ENCODE peak calls at places on chromosome 1, in four cellular contexts. One of them, this sample, is unnamed.

GRCh38 chr1:229199892-229200291 is 71.0 kb upstream of the RAB4A start:
- DNase-seq in K562: peak; percentile 44
- DNase-seq in HepG2: no peak
- DNase-seq in GM12878: no peak
- DNase-seq in this sample: no peak

GRCh38 chr1:157217486-157217885 is 79.3 kb upstream of the ETV3 start:
- DNase-seq in K562: no peak
- DNase-seq in GM12878: no peak
- DNase-seq in HepG2: no peak
- DNase-seq in this sample: no peak

GRCh38 chr1:222941425-222941824 is 126.6 kb downstream of the DISP1 start:
- DNase-seq in K562: no peak
- DNase-seq in GM12878: no peak
- DNase-seq in HepG2: no peak
- DNase-seq in this sample: no peak

GRCh38 chr1:231295938-231296337 is 41.7 kb downstream of the EXOC8 start:
- DNase-seq in K562: no peak
- DNase-seq in HepG2: no peak
- DNase-seq in GM12878: no peak
- DNase-seq in this sample: no peak

GRCh38 chr1:191882870-191883269 is 275.4 kb upstream of the RGS18 start:
- DNase-seq in K562: no peak
- DNase-seq in GM12878: no peak
- DNase-seq in HepG2: no peak
- DNase-seq in this sample: no peak

GRCh38 chr1:61174060-61174788 is 91.9 kb downstream of the NFIA start:
- DNase-seq in HepG2: no peak
- DNase-seq in K562: no peak
- DNase-seq in GM12878: no peak
- DNase-seq in this sample: no peak

GRCh38 chr1:194959795-194960194 is 1648.4 kb downstream of the KCNT2 start:
- DNase-seq in K562: no peak
- DNase-seq in HepG2: no peak
- DNase-seq in GM12878: no peak
- DNase-seq in this sample: no peak

GRCh38 chr1:36008546-36009197 is 75.2 kb upstream of the TEKT2 start:
- DNase-seq in GM12878: no peak
- DNase-seq in HepG2: peak; percentile 12
- DNase-seq in K562: no peak
- DNase-seq in this sample: no peak

GRCh38 chr1:93751391-93752250 is 70.0 kb upstream of the BCAR3 start:
- DNase-seq in GM12878: no peak
- DNase-seq in K562: no peak
- DNase-seq in HepG2: no peak
- DNase-seq in this sample: no peak

DNA sequence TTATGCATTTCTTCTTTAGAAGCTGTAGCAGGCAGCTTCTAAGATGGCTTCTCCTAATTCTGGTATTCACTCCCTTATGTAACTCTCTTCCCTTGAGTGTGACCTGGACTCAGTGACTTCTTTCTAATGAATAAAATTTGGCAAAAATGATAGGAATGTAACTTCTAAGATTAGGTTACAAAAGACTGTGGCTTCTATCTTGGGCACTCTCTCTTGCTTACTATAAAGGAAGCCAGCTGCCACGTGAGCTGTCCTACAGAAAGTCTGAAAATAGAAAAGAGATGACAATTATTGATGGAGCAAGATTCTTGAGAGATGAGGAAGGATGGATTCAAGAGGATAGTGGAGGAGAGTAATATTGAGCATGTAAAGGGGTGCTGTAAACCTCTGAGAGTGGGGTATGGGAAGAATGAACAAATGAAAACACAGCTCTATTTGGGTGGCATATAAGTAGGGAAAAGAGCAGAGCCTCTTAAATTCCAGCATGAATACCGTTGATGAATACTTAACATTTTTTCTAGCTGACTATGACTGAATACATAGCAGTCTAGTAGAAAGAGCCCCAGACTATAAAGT is 5.5 kb downstream of the TSEN15 start:
- DNase-seq in GM12878: no peak
- DNase-seq in HepG2: no peak
- DNase-seq in K562: no peak
- DNase-seq in this sample: no peak
- TF ChIP-seq FOXM1 in GM12878: no peak
- TF ChIP-seq FOXM1 in HepG2: no peak
- TF ChIP-seq FOXM1 in K562: no peak
- TF ChIP-seq FOXM1 in this sample: no peak

GRCh38 chr1:201686709-201687455 is 142.1 kb upstream of the IPO9 start:
- DNase-seq in GM12878: no peak
- DNase-seq in K562: no peak
- DNase-seq in HepG2: no peak
- DNase-seq in this sample: no peak
- TF ChIP-seq SP1 in GM12878: no peak
- TF ChIP-seq SP1 in K562: no peak
- TF ChIP-seq SP1 in HepG2: no peak
- TF ChIP-seq SP1 in this sample: no peak

DNA sequence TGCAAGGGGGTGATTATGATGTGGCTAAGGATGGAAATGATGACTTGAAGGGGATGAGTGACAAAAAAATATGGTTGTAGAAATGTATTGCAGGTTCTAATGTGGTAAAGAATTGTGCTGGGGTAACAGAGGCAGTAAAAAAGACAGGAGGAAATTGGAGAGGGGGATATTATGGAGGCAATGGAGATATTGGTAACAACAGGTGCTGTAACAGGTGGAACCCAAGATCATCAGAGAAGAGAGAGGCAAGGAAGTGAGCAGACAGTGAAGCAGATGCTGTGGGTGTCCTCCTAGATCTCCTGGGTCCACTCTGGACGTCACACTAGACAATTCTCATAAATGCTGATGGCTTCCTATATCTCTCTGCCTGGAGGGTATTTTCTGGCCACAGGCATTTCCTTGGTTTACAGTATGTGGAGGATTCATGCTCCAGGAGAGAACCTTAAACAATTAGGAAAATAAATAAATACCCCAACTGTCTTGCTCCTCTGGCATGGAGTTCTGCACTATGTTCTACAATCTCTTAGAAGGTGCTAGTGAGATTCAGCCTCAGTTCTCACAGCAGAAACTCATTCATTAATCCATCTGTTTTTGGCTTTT is 620.3 kb upstream of the PLXNA2 start:
- DNase-seq in HepG2: no peak
- DNase-seq in GM12878: no peak
- DNase-seq in K562: no peak
- DNase-seq in this sample: no peak
- TF ChIP-seq FOXM1 in HepG2: no peak
- TF ChIP-seq FOXM1 in GM12878: no peak
- TF ChIP-seq FOXM1 in K562: no peak
- TF ChIP-seq FOXM1 in this sample: no peak

GRCh38 chr1:9875636-9876000 is 34.5 kb downstream of the CTNNBIP1 start:
- DNase-seq in HepG2: no peak
- DNase-seq in K562: no peak
- DNase-seq in GM12878: no peak
- DNase-seq in this sample: no peak

GRCh38 chr1:9874412-9874811 is 35.7 kb downstream of the CTNNBIP1 start:
- DNase-seq in GM12878: no peak
- DNase-seq in HepG2: no peak
- DNase-seq in K562: no peak
- DNase-seq in this sample: no peak

GRCh38 chr1:9874959-9875635 is 35.0 kb downstream of the CTNNBIP1 start:
- DNase-seq in GM12878: peak; percentile 20
- DNase-seq in HepG2: peak; percentile 68
- DNase-seq in K562: peak; percentile 96
- DNase-seq in this sample: peak; percentile 94

GRCh38 chr1:9878421-9878820 is 31.6 kb downstream of the CTNNBIP1 start:
- DNase-seq in HepG2: no peak
- DNase-seq in GM12878: no peak
- DNase-seq in K562: no peak
- DNase-seq in this sample: no peak

DNA sequence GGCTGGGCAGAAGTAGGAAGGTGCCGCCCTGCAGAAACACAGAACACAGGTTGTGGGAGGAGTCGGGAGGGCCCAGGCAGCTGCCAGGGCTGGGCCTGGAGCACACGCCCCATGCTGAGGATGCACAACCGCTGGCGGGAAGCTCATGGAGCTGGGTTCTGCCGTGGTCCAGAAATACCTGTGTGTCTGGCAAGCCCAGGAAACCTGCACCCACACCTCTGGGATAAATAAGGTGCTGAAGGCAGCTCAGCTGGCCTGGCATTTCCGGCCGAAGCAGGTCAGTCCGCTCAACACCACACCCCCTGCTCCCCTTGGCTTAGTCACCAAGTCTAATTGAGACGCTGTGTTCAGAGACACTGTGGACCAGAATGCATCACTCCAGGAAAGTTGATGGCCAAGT is 32.1 kb downstream of the CTNNBIP1 start:
- DNase-seq in GM12878: no peak
- DNase-seq in HepG2: no peak
- DNase-seq in K562: no peak
- DNase-seq in this sample: no peak
- TF ChIP-seq SP1 in GM12878: no peak
- TF ChIP-seq SP1 in HepG2: no peak
- TF ChIP-seq SP1 in K562: no peak
- TF ChIP-seq SP1 in this sample: no peak